ENCODE peak calls at places on chromosomes 5 and 9, in six cellular contexts. M is fibroblast of villous mesenchyme; Q is AG09319; A is anterior cingulate cortex; U is lung microvascular endothelial cell; H is activated CD8-positive, alpha-beta memory T cell treated with anti-CD3 and anti-CD28 coated beads for 24 hours. C is an unnamed sample.
A peak's percentile ranks its signal among the peaks of the same experiment; 100 is the strongest.

GRCh38 chr9:81771606-81772005 is 82.3 kb upstream of the TLE1 start:
- DNase-seq in Q (no peak), U (peak; percentile 82), H (no peak), M (peak; percentile 55), A (no peak), C (no peak)

GRCh38 chr9:96674914-96675538 is 19.9 kb upstream of the PRXL2C start:
- DNase-seq in Q (no peak), H (no peak), U (peak; percentile 51), M (peak; percentile 25), A (no peak), C (no peak)

GRCh38 chr5:68216737-68217231 is 1.2 kb downstream of the PIK3R1 start:
- DNase-seq in U (peak; percentile 35), H (no peak), M (no peak), A (no peak), Q (no peak), C (peak; percentile 32)

GRCh38 chr5:14980698-14981097 is 109.1 kb upstream of the ANKH start:
- DNase-seq in U (no peak), A (no peak), M (no peak), H (no peak), Q (no peak), C (no peak)

GRCh38 chr9:96218821-96219614 is 83.0 kb downstream of the HSD17B3 start:
- DNase-seq in Q (no peak), A (no peak), H (peak; percentile 80), M (no peak), U (no peak), C (no peak)

GRCh38 chr5:141604318-141604717 is 14.5 kb downstream of the DIAPH1 start:
- DNase-seq in M (peak; percentile 93), Q (peak; percentile 70), U (peak; percentile 93), A (no peak), H (no peak), C (peak; percentile 37)

GRCh38 chr9:73023025-73023541 is 70.2 kb upstream of the ALDH1A1 start:
- DNase-seq in M (peak; percentile 75), H (peak; percentile 60), U (peak; percentile 81), Q (peak; percentile 38), A (no peak), C (no peak)

GRCh38 chr9:87354176-87354575 is 143.5 kb upstream of the DAPK1 start:
- DNase-seq in A (no peak), Q (no peak), M (no peak), H (no peak), U (no peak), C (no peak)

GRCh38 chr9:112629890-112630485 is 87.9 kb downstream of the INIP start:
- DNase-seq in A (no peak), Q (no peak), U (no peak), H (no peak), M (no peak), C (no peak)

GRCh38 chr5:85896499-85896898 is 721.2 kb upstream of the COX7C start:
- DNase-seq in H (no peak), M (no peak), U (no peak), Q (no peak), A (no peak), C (no peak)

GRCh38 chr5:127206320-127207113 is 84.1 kb upstream of the MEGF10 start:
- DNase-seq in U (peak; percentile 90), M (peak; percentile 68), Q (no peak), H (no peak), A (no peak), C (no peak)